ENCODE peak calls at places on chromosome 4, in six cellular contexts. S is stomach, R is suprapubic skin, Y is A549, J is ovary, D is upper lobe of left lung. I is an unnamed sample.
A peak's percentile ranks its signal among the peaks of the same experiment; 100 is the strongest.

GRCh38 chr4:79466621-79467020 is 58.6 kb upstream of the GK2 start:
- DNase-seq in S (no peak), R (no peak), Y (no peak), J (no peak), D (no peak), I (no peak)

GRCh38 chr4:167233523-167234387 is 539 bp downstream of the SPOCK3 start:
- DNase-seq in S (no peak), R (no peak), Y (no peak), J (no peak), D (no peak), I (no peak)

GRCh38 chr4:47031011-47031678 is at the start of gene GABRB1:
- DNase-seq in S (peak; percentile 70), R (no peak), Y (no peak), J (peak; percentile 26), D (peak; percentile 43), I (no peak)

GRCh38 chr4:150235795-150236385 is 157.6 kb downstream of the DCLK2 start:
- DNase-seq in S (no peak), R (no peak), Y (no peak), J (no peak), D (no peak), I (no peak)

GRCh38 chr4:2637956-2638552 is 101.6 kb downstream of the FAM193A start:
- DNase-seq in S (peak; percentile 61), R (peak; percentile 44), Y (no peak), J (no peak), D (no peak), I (no peak)

GRCh38 chr4:82499705-82500104 is 62.1 kb downstream of the TMEM150C start:
- DNase-seq in S (no peak), R (no peak), Y (no peak), J (no peak), D (no peak), I (no peak)

GRCh38 chr4:136742330-136742729 is 790.0 kb downstream of the PCDH18 start:
- DNase-seq in S (no peak), R (no peak), Y (no peak), J (no peak), D (no peak), I (no peak)

GRCh38 chr4:7867701-7868429 is 71.8 kb downstream of the AFAP1 start:
- DNase-seq in S (no peak), R (no peak), Y (no peak), J (no peak), D (no peak), I (no peak)

GRCh38 chr4:54898163-54898562 is 227.2 kb downstream of the KDR start:
- DNase-seq in S (no peak), R (no peak), Y (no peak), J (no peak), D (no peak), I (no peak)

GRCh38 chr4:98838977-98839618 is 89.8 kb downstream of the EIF4E start:
- DNase-seq in S (no peak), R (no peak), Y (no peak), J (peak; percentile 16), D (no peak), I (no peak)

GRCh38 chr4:23877758-23878229 is 12.1 kb downstream of the PPARGC1A start:
- DNase-seq in S (no peak), R (no peak), Y (no peak), J (no peak), D (no peak), I (no peak)

GRCh38 chr4:26020083-26020668 is 106.2 kb downstream of the SMIM20 start:
- DNase-seq in S (no peak), R (no peak), Y (no peak), J (no peak), D (peak; percentile 64), I (no peak)

GRCh38 chr4:73839071-73839470 is 2.6 kb downstream of the CXCL6 start:
- DNase-seq in S (no peak), R (no peak), Y (no peak), J (no peak), D (no peak), I (no peak)
- H3K27ac ChIP-seq in S (no peak overlapping the region), R (no peak overlapping the region), Y (no peak overlapping the region), J (no peak overlapping the region), D (no peak overlapping the region), I (no peak overlapping the region)

DNA sequence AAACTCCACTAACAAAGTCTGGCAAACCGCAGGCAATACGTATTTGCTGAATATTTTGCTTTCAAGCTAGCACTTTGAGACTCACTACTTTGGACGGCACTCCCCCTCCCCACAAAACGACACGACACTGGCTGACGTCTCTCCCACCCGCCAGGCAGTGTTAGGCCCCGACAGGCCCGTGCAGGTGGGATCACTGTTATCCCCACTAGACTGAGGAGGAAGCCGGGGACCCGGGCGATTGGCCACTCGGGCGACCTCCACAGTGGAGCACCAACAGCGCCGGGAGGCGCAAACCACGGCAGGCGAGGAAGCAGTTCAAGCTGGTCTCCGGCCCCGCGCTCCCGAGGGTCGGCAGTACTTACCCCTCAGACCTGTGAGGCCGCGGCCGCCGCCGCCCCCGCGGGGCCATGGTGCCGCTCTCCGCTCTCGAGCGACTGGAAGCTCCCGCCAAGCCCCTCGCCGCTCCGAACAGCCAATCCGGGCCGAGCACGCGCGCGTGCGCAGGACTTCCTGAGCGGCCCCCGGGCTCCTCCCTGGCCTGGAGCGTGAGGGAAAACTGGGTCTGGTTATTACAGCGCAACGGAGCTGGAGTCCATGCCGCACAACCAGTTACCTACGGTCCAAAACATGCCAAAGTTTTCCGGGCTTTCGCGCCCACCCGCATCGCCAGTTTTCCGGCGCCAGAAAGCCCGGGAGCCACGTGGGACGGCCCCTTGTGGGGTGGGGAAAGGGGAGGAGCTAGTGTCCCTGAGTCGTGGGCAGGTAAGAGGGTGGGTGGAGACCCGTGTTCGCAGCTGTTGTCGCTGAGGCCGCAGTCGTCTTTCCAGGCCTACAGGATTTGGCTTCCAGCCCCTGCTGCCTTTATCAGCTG is at the start of gene CENPU:
- DNase-seq in S (peak; percentile 96), R (peak; percentile 97), Y (peak; percentile 91), J (peak; percentile 96), D (peak; percentile 95), I (peak; percentile 83)
- TF ChIP-seq EP300 in S (no peak), R (no peak), Y (no peak), J (no peak), D (no peak), I (peak; percentile 93)

GRCh38 chr4:6576932-6577331 is 1.9 kb downstream of the MAN2B2 start:
- DNase-seq in S (no peak), R (no peak), Y (no peak), J (no peak), D (no peak), I (no peak)
- H3K4me3 ChIP-seq in S (no peak overlapping the region), R (no peak overlapping the region), Y (no peak overlapping the region), J (no peak overlapping the region), D (no peak overlapping the region), I (no peak overlapping the region)

GRCh38 chr4:41214158-41215146 is at the start of gene APBB2:
- DNase-seq in S (peak; percentile 94), R (peak; percentile 96), Y (peak; percentile 86), J (peak; percentile 96), D (peak; percentile 92), I (peak; percentile 86)

GRCh38 chr4:41209901-41210300 is 4.4 kb downstream of the APBB2 start:
- DNase-seq in S (no peak), R (no peak), Y (no peak), J (no peak), D (no peak), I (no peak)

GRCh38 chr4:41215155-41215554 is 813 bp upstream of the APBB2 start:
- DNase-seq in S (no peak), R (no peak), Y (no peak), J (no peak), D (no peak), I (no peak)

GRCh38 chr4:41213563-41214157 is 682 bp downstream of the APBB2 start:
- DNase-seq in S (no peak), R (peak; percentile 73), Y (peak; percentile 21), J (peak; percentile 43), D (no peak), I (no peak)

GRCh38 chr4:41212221-41213203 is 1.8 kb downstream of the APBB2 start:
- DNase-seq in S (peak; percentile 47), R (no peak), Y (peak; percentile 62), J (peak; percentile 55), D (peak; percentile 55), I (no peak)
- H3K27ac ChIP-seq in S (no peak overlapping the region), R (no peak overlapping the region), Y (peak overlapping the region; percentile 95), J (no peak overlapping the region), D (peak overlapping the region; percentile 91), I (no peak overlapping the region)

GRCh38 chr4:76334885-76335284 is 28.4 kb downstream of the STBD1 start:
- DNase-seq in S (no peak), R (no peak), Y (no peak), J (no peak), D (no peak), I (no peak)
- TF ChIP-seq EP300 in S (no peak), R (no peak), Y (no peak), J (no peak), D (no peak), I (no peak)

DNA sequence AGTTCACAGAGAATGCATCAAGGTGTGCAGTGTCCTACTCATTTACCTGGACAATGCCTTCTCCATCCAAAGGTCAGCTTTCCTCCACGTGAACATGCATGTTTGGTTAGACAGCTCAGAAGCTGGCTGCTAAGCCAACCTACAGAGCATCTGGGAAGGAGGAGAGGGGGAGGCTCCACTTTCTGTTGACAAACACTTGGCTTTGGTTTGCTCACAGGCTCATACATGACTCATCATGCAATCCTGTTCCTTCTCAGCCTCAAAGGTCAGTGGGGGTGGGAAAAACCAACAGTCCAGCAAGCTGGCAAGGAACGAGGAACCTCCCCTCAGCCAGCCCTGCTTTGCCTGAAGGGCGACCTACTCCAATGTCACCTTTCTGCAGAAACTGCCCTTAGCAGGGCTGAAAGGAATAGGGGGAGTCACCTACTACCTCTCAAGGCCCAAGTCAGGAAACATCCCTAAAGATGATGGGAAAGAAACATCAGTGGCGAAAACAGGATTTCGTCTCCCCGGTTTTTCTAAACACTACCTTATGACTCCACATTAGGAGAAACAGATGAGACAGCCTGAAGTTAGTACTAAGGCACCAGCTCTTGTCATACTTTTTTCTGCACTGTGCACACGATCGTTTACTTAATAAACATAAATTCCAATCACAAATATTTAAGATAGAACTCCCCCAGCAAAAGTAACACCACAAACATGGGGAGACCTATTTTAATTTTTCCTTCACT is 37.9 kb downstream of the RELL1 start:
- DNase-seq in S (peak; percentile 77), R (peak; percentile 68), Y (peak; percentile 58), J (peak; percentile 71), D (peak; percentile 73), I (no peak)
- H3K4me3 ChIP-seq in S (no peak overlapping the region), R (no peak overlapping the region), Y (no peak overlapping the region), J (no peak overlapping the region), D (no peak overlapping the region), I (no peak overlapping the region)

GRCh38 chr4:144547678-144548298 is 98.2 kb upstream of the HHIP start:
- DNase-seq in S (no peak), R (no peak), Y (no peak), J (no peak), D (no peak), I (no peak)
- H3K27ac ChIP-seq in S (no peak overlapping the region), R (no peak overlapping the region), Y (no peak overlapping the region), J (no peak overlapping the region), D (no peak overlapping the region), I (no peak overlapping the region)

I was measured in tibial nerve.